ENCODE peak calls at places on chromosome 16, in five cellular contexts. L is adrenal gland, R is lung, I is fibroblast of lung, K is neural progenitor cell. N is an unnamed sample. For H3K36me3, the result is how much of the 10 kb centered on the place peaks cover.

GRCh38 chr16:87240211-87241134 is 76.7 kb downstream of the C16orf95 start:
- DNase-seq in L (no peak), R (no peak), I (peak), K (no peak), N (peak)

GRCh38 chr16:87407511-87408112 is 15.5 kb downstream of the MAP1LC3B start:
- DNase-seq in L (peak), R (peak), I (peak), K (no peak), N (peak)

GRCh38 chr16:15897834-15898254 is 9.4 kb upstream of the CEP20 start:
- DNase-seq in L (no peak), R (no peak), I (peak), K (no peak), N (no peak)

GRCh38 chr16:77090062-77090461 is 100.9 kb upstream of the MON1B start:
- DNase-seq in L (no peak), R (no peak), I (peak), K (no peak), N (no peak)

GRCh38 chr16:86585821-86586611 is 7.7 kb downstream of the FOXL1 start:
- DNase-seq in L (no peak), R (no peak), I (peak), K (no peak), N (peak)

GRCh38 chr16:19745286-19746018 is 27.4 kb downstream of the IQCK start:
- DNase-seq in L (no peak), R (no peak), I (peak), K (no peak), N (peak)

GRCh38 chr16:85334718-85335583 is 222.7 kb upstream of the CIBAR2 start:
- DNase-seq in L (no peak), R (no peak), I (peak), K (peak), N (no peak)

GRCh38 chr16:57732011-57732410 is 3.6 kb upstream of the KATNB1 start:
- DNase-seq in L (no peak), R (no peak), I (no peak), K (no peak), N (peak)

GRCh38 chr16:17370233-17371013 is 100.3 kb downstream of the XYLT1 start:
- DNase-seq in L (no peak), R (no peak), I (peak), K (no peak), N (no peak)

GRCh38 chr16:70453891-70454220 is 539 bp upstream of the FCSK start:
- DNase-seq in L (no peak), R (no peak), I (peak), K (peak), N (no peak)

GRCh38 chr16:19517424-19518089 is 4.3 kb downstream of the GDE1 start:
- DNase-seq in L (no peak), R (no peak), I (peak), K (no peak), N (no peak)

GRCh38 chr16:78503501-78504110 is 404.2 kb downstream of the WWOX start:
- DNase-seq in L (peak), R (peak), I (peak), K (peak), N (no peak)

GRCh38 chr16:61237804-61238485 is 798.3 kb downstream of the CDH8 start:
- DNase-seq in L (no peak), R (no peak), I (no peak), K (peak), N (no peak)

GRCh38 chr16:10765772-10766171 is 22.1 kb downstream of the NUBP1 start:
- DNase-seq in L (no peak), R (no peak), I (no peak), K (no peak), N (no peak)

GRCh38 chr16:31476305-31477219 is 4.6 kb downstream of the TGFB1I1 start:
- DNase-seq in L (peak), R (peak), I (no peak), K (peak), N (no peak)

GRCh38 chr16:67483731-67484525 is 581 bp upstream of the AGRP start:
- DNase-seq in L (peak), R (no peak), I (no peak), K (no peak), N (no peak)

GRCh38 chr16:89072216-89073130 is 21.2 kb upstream of the ACSF3 start:
- DNase-seq in L (no peak), R (no peak), I (no peak), K (no peak), N (no peak)

GRCh38 chr16:5508371-5508770 is 410.8 kb upstream of the EEF2KMT start:
- DNase-seq in L (no peak), R (no peak), I (no peak), K (no peak), N (no peak)

GRCh38 chr16:57277586-57277985 is 6.9 kb downstream of the PLLP start:
- DNase-seq in L (no peak), R (peak), I (peak), K (no peak), N (peak)

GRCh38 chr16:82157836-82158235 is 12.2 kb downstream of the MPHOSPH6 start:
- DNase-seq in L (no peak), R (no peak), I (no peak), K (no peak), N (no peak)

GRCh38 chr16:84834403-84834772 is 14.6 kb downstream of the CRISPLD2 start:
- DNase-seq in L (no peak), R (no peak), I (peak), K (no peak), N (peak)

GRCh38 chr16:53035176-53035942 is 17.3 kb downstream of the CHD9NB start:
- DNase-seq in L (no peak), R (no peak), I (no peak), K (no peak), N (no peak)

GRCh38 chr16:81431554-81432353 is 12.9 kb upstream of the CMIP start:
- DNase-seq in L (peak), R (no peak), I (peak), K (peak), N (peak)

GRCh38 chr16:53369921-53370320 is 64.3 kb upstream of the RBL2 start:
- DNase-seq in L (no peak), R (no peak), I (no peak), K (no peak), N (peak)

GRCh38 chr16:66247516-66248089 is 118.9 kb upstream of the CDH5 start:
- DNase-seq in L (no peak), R (no peak), I (peak), K (no peak), N (no peak)

GRCh38 chr16:15483857-15484256 is 49.5 kb downstream of the BMERB1 start:
- DNase-seq in L (no peak), R (no peak), I (no peak), K (no peak), N (no peak)

GRCh38 chr16:47574091-47575054 is 113.2 kb downstream of the PHKB start:
- DNase-seq in L (no peak), R (no peak), I (peak), K (peak), N (no peak)

GRCh38 chr16:46748775-46749705 is 896 bp upstream of the MYLK3 start:
- DNase-seq in L (peak), R (no peak), I (no peak), K (no peak), N (no peak)

GRCh38 chr16:67760206-67760605 is 41.1 kb upstream of the GFOD2 start:
- DNase-seq in L (no peak), R (no peak), I (no peak), K (no peak), N (no peak)

GRCh38 chr16:80433617-80434016 is 107.2 kb upstream of the DYNLRB2 start:
- DNase-seq in L (no peak), R (no peak), I (peak), K (no peak), N (no peak)

GRCh38 chr16:65123846-65124513 is 2.1 kb upstream of the CDH11 start:
- DNase-seq in L (no peak), R (no peak), I (no peak), K (peak), N (no peak)

GRCh38 chr16:57470683-57471082 is 8.2 kb downstream of the POLR2C start:
- DNase-seq in L (peak), R (peak), I (no peak), K (no peak), N (no peak)

GRCh38 chr16:30068750-30069574 is 3.4 kb downstream of the ALDOA start:
- DNase-seq in L (no peak), R (no peak), I (no peak), K (peak), N (no peak)

GRCh38 chr16:66382966-66383299 is 16.4 kb downstream of the CDH5 start:
- DNase-seq in L (no peak), R (no peak), I (peak), K (no peak), N (peak)

GRCh38 chr16:14609716-14610115 is 20.3 kb downstream of the PARN start:
- DNase-seq in L (no peak), R (no peak), I (no peak), K (peak), N (no peak)

GRCh38 chr16:48361012-48361411 is 24.2 kb downstream of the SIAH1 start:
- DNase-seq in L (no peak), R (no peak), I (no peak), K (no peak), N (no peak)

DNA sequence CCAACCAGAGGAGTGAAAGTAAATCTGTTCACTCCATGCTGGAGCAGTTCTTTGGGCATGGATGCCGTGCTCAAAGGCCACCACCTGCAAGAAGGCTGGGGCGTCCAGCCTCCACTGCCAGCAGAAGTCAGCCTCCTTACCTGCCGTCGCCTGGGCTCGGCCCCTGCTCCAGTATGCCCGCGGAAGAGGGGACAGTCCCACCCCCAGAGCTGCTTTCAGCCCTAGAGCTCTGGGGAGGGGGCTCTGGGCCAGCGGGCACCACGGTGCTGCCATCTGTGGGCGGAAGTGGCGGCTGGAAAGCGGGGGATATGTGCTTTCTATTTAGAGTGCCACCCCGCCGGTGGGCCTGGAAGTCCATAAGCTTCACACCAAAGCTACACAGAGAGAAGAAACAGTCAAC is 75.9 kb downstream of the ARHGAP17 start:
- DNase-seq in L (no peak), R (no peak), I (no peak), K (no peak), N (no peak)
- H3K36me3 ChIP-seq in L (under half), R (under half), I (under half), K (under half), N (under half)

GRCh38 chr16:73011926-73012325 is 36.0 kb downstream of the ZFHX3 start:
- DNase-seq in L (no peak), R (no peak), I (no peak), K (no peak), N (no peak)
- TF ChIP-seq CTCF in L (no peak), R (no peak), I (no peak), K (peak), N (no peak)

DNA sequence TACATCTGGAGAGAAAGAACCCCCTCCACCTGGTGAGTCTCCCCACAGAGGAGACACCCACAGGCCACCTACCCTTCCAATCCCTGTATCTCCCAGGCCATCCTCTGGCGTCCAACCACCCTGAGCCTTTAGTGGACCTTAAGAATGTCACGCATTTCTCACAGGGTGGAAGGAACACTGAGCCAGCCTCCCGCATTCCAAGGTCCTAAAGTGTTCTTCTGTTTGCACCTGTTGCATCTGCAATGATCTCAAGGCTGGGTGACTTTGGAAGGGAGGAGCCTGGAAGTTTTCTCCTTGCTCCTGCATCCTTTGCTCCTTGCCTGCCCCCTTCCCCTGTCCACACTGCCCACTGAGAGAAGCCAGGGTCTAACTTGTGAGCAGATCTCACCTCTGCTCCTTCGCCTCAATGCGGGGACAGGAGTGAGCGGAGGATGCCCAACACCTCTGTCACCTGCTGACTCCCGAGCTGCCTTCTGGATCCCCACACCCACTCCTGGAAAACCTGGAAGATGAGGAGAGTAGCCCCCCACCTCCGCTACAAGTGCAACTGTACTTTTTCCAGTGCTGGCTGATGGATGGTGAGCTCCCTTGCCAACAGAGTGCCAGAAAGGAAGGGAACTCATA is 3.7 kb downstream of the CHST5 start:
- DNase-seq in L (no peak), R (no peak), I (no peak), K (no peak), N (no peak)
- H3K36me3 ChIP-seq in L (under half), R (under half), I (under half), K (under half), N (under half)

GRCh38 chr16:2428051-2428786 is 1.0 kb upstream of the CCNF start:
- DNase-seq in L (no peak), R (peak), I (peak), K (peak), N (no peak)
- TF ChIP-seq CTCF in L (no peak), R (no peak), I (peak), K (peak), N (peak)

GRCh38 chr16:55489119-55489955 is 10.3 kb downstream of the MMP2 start:
- DNase-seq in L (no peak), R (no peak), I (no peak), K (no peak), N (no peak)
- H3K36me3 ChIP-seq in L (under half), R (under half), I (half or more), K (under half), N (half or more)

DNA sequence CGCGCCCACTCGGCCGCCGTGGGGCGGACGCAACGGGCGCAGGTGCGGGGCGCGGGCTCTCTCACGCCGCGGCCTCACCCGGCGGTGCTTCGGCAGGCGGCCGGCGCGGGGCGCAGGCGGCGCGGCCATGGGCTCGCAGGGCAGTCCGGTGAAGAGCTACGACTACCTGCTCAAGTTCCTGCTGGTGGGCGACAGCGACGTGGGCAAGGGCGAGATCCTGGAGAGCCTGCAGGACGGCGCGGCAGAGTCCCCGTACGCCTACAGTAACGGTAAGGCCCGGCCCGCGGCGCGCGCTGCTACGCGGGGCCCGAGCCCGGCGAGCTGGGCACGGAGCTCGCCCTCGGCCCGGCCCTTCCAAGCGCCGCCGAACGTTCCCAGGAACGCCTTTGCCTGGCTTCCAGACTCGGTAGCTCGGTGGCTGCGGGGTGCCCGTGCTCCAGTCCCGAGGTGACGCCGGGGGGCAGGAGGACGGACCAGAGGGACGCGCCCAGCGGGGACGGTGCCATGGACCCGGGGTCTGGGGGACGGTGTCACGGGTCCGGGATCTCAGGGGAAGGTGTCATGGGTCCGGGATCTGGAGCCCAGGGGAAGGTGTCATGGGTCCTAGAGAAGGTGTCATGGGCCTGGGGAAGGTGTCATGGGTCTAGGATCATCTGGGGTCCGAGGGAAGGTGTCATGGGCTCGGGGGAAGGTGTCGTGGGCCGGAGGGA is 454 bp downstream of the RAB40C start:
- DNase-seq in L (peak), R (no peak), I (peak), K (peak), N (no peak)
- TF ChIP-seq CTCF in L (no peak), R (no peak), I (no peak), K (no peak), N (no peak)

GRCh38 chr16:543301-544164 is 16.0 kb downstream of the CAPN15 start:
- DNase-seq in L (no peak), R (no peak), I (no peak), K (no peak), N (no peak)
- H3K36me3 ChIP-seq in L (under half), R (under half), I (under half), K (under half), N (under half)

DNA sequence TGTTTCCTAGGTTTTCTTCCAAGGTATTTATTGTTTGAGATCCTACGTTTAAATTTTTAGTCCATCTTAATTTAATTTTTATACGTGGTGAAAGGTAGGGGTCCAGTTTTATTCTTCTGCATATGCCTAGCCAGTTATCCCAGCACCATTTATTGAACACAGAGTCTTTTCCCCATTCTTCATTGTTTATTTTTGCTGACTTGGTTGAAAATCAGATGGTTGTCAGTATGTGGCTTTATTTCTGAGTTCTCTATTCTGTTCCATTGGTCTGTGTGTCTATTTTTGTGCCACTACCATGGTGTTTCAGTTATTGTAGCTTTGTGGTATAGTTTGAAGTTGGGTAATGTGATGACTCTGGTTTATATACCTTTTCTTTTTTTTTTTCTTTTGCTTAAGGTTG is 753.0 kb upstream of the GOT2 start:
- DNase-seq in L (no peak), R (no peak), I (no peak), K (no peak), N (no peak)
- TF ChIP-seq CTCF in L (no peak), R (no peak), I (no peak), K (no peak), N (no peak)

DNA sequence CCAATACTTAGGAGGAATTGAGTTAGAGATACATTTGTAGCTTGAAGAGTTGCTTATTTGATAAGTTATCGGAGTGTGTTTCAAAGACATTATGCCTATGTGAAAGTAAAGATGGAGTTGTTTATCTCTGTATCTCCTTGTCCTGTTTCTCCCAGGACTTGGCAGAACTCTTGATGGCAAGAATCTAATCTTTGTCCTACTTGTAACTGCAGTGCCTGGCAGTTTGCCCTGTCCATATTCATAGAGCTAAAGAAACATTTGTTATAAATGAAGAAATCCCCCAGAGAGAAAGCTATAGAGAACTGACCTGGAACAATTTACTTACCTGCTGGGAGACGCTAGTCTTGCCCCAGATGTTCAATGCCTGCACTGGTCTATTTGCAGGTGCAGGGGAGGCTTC is 410.2 kb upstream of the HSBP1 start:
- DNase-seq in L (no peak), R (no peak), I (no peak), K (no peak), N (no peak)
- H3K36me3 ChIP-seq in L (under half), R (under half), I (under half), K (under half), N (under half)

N was measured in BJ.